ENCODE peak calls at places on chromosomes 16 and 17, in seven cellular contexts. O, I, A, R, S, Z and J are unnamed samples.

GRCh38 chr17:61750656-61751055 is 112.7 kb downstream of the BRIP1 start:
- DNase-seq in O (no peak), S (no peak), I (no peak), Z (no peak), A (no peak), R (no peak), J (no peak)

GRCh38 chr16:58197314-58198012 is 443 bp downstream of the CSNK2A2 start:
- DNase-seq in A (no peak), Z (no peak), I (no peak), R (no peak), O (no peak), S (no peak), J (no peak)

GRCh38 chr16:83940630-83941378 is 12.2 kb upstream of the OSGIN1 start:
- DNase-seq in S (no peak), A (no peak), I (no peak), R (no peak), Z (no peak), O (no peak), J (no peak)

GRCh38 chr16:53358884-53359283 is 75.4 kb upstream of the RBL2 start:
- DNase-seq in S (no peak), I (no peak), O (no peak), Z (no peak), A (no peak), R (no peak), J (no peak)

GRCh38 chr16:8489580-8489979 is 100.7 kb downstream of the TMEM114 start:
- DNase-seq in S (no peak), O (no peak), I (no peak), A (no peak), Z (no peak), R (no peak), J (no peak)

GRCh38 chr16:87502308-87502969 is 9.6 kb upstream of the ZCCHC14 start:
- DNase-seq in O (no peak), S (no peak), R (no peak), A (no peak), Z (no peak), I (no peak), J (no peak)

GRCh38 chr17:1421470-1421869 is 21.4 kb upstream of the YWHAE start:
- DNase-seq in I (no peak), Z (no peak), A (no peak), R (no peak), O (no peak), S (no peak), J (no peak)

GRCh38 chr17:47057831-47058230 is 78.8 kb upstream of the RPRML start:
- DNase-seq in R (peak; percentile 26), O (no peak), I (no peak), S (no peak), A (no peak), Z (no peak), J (no peak)

GRCh38 chr16:59192551-59193199 is 458.6 kb upstream of the GOT2 start:
- DNase-seq in R (no peak), Z (peak; percentile 63), O (no peak), I (peak; percentile 12), A (no peak), S (peak; percentile 31), J (no peak)

GRCh38 chr16:85690469-85691064 is 1.8 kb upstream of the GINS2 start:
- DNase-seq in A (peak; percentile 54), O (no peak), Z (no peak), S (no peak), I (peak; percentile 14), R (no peak), J (no peak)

DNA sequence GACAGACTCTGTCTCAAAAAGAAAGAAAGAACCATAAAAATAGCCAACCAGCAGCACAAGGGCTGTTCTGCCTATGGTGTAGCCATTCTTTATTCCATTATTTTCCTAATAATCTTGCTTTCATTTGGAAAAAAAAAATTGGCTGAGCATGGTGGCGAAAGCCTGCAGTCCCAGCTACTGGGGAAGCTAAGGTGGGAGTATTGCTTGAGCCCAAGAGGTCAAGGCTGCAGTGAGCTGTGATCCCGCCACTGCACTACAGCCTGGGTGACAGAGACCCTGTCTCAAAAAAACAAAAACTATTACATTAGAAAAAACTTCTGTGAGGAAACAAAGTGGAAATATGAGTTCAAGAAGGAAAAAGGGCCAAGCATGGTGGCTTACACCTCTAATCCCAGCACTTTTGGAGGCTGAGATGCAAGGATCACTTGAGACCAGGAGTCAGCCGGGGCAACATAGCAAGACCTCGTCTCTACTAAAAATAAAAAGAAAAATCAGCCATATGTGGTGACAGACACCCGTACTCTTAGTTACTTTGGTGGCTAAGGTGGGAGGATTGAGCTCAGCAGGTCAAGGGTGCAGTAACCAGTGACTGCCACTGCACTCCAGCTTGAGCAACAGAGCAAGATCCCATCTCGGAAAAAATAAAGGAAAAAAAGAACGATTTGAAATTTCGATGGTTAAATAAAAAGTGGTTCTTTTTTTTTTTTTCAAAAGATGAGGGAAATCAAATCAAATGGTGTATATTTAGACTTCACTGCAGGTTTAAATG is 2.5 kb downstream of the DCAKD start:
- DNase-seq in R (no peak), A (no peak), I (no peak), S (no peak), Z (no peak), O (no peak), J (no peak)
- TF ChIP-seq CTCF in R (peak; percentile 39), A (peak; percentile 7), I (peak; percentile 19), S (peak; percentile 40), Z (peak; percentile 52), O (peak; percentile 11), J (peak; percentile 2)

DNA sequence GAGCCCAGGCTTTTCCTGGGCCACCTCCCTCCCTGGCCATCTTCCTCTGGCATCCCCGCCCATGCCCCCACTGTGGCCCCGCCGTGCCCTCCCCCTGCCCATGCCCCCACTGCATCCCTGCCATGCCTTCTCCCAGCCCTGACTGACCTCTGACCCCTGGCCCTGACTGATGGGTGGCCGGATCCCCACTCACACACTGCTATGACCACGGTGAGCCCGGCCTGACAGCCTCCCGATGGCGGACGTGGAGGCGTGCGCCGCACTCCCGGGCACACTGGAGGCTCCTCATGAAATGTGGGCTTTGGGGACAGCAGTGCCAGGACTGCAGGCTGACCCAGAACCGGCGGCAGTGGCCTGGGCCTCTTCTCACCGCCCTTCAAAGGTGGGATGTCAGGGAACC is 10.6 kb upstream of the C1QTNF8 start:
- DNase-seq in Z (no peak), A (no peak), I (no peak), O (no peak), S (no peak), R (no peak), J (no peak)
- TF ChIP-seq CTCF in Z (no peak), A (no peak), I (no peak), O (no peak), S (no peak), R (no peak), J (no peak)

GRCh38 chr17:82679586-82680465 is 18.7 kb downstream of the RAB40B start:
- DNase-seq in Z (no peak), A (no peak), O (no peak), R (no peak), S (no peak), I (no peak), J (no peak)
- TF ChIP-seq CTCF in Z (no peak), A (no peak), O (no peak), R (no peak), S (no peak), I (no peak), J (peak; percentile 6)

GRCh38 chr17:10697092-10698081 is at the start of the genes ADPRM and SCO1:
- DNase-seq in I (peak; percentile 96), O (peak; percentile 83), A (peak; percentile 93), S (peak; percentile 93), Z (peak; percentile 79), R (peak; percentile 93), J (peak; percentile 65)
- TF ChIP-seq CTCF in I (peak; percentile 29), O (peak; percentile 67), A (peak; percentile 66), S (peak; percentile 43), Z (peak; percentile 56), R (peak; percentile 57), J (no peak)